ENCODE peak calls at places on chromosomes 7 and 10, in six cellular contexts. B is G401; P is Daoy; J is amniotic stem cell; G is caudate nucleus; N is activated CD4-positive, alpha-beta T cell treated with anti-CD3 and anti-CD28 coated beads, Interleukin-2, amount 50 U/mL, for 1 hour. W is an unnamed sample.

GRCh38 chr7:124071843-124072242 is 39.0 kb upstream of the TMEM229A start:
- DNase-seq in N (no peak), B (no peak), P (no peak), G (no peak), J (no peak), W (no peak)

GRCh38 chr10:24849537-24850299 is 102.7 kb downstream of the PRTFDC1 start:
- DNase-seq in P (peak), G (no peak), N (no peak), B (no peak), J (no peak), W (no peak)

GRCh38 chr7:2525931-2526630 is 6.5 kb downstream of the LFNG start:
- DNase-seq in G (no peak), B (no peak), J (no peak), N (no peak), P (peak), W (no peak)

GRCh38 chr10:34723746-34724145 is 91.3 kb downstream of the PARD3 start:
- DNase-seq in J (peak), B (peak), G (no peak), P (peak), N (no peak), W (no peak)

GRCh38 chr10:48606530-48607355 is 1.9 kb upstream of the ARHGAP22 start:
- DNase-seq in B (no peak), G (no peak), P (peak), N (no peak), J (peak), W (no peak)

GRCh38 chr10:107477266-107477665 is 312.8 kb upstream of the SORCS1 start:
- DNase-seq in B (no peak), N (no peak), G (no peak), J (no peak), P (no peak), W (peak)

GRCh38 chr10:27865221-27865635 is 119.6 kb upstream of the MKX start:
- DNase-seq in N (no peak), P (no peak), J (no peak), G (no peak), B (no peak), W (no peak)

GRCh38 chr10:12369982-12370381 is 20.6 kb downstream of the CAMK1D start:
- DNase-seq in G (no peak), J (no peak), B (no peak), P (no peak), N (no peak), W (no peak)

W was measured in naive B cell.